ENCODE peak calls at places on chromosomes 13 and 19, in four cellular contexts. I is heart left ventricle, D is IMR-90, O is A549. A is an unnamed sample.

GRCh38 chr13:37074703-37075102 is 15.2 kb upstream of the SUPT20H start:
- DNase-seq in O (no peak), D (peak), I (no peak), A (no peak)

GRCh38 chr13:66858163-66858562 is 372.0 kb downstream of the PCDH9 start:
- DNase-seq in D (no peak), I (no peak), O (no peak), A (no peak)

GRCh38 chr19:34731019-34731829 is 2.8 kb upstream of the ZNF181 start:
- DNase-seq in D (no peak), O (no peak), I (peak), A (no peak)

GRCh38 chr13:26663801-26664200 is 96.8 kb downstream of the GPR12 start:
- DNase-seq in D (no peak), O (no peak), I (no peak), A (no peak)

GRCh38 chr19:38023245-38023644 is 116.2 kb downstream of the SIPA1L3 start:
- DNase-seq in O (no peak), D (peak), I (no peak), A (no peak)

GRCh38 chr13:92362717-92363116 is 863.9 kb upstream of the GPC6 start:
- DNase-seq in I (no peak), D (peak), O (no peak), A (no peak)

GRCh38 chr13:102128216-102128800 is 273.5 kb downstream of the FGF14 start:
- DNase-seq in O (no peak), D (peak), I (no peak), A (peak)

GRCh38 chr19:14325863-14326262 is 55.4 kb upstream of the ADGRE5 start:
- DNase-seq in O (no peak), I (no peak), D (no peak), A (no peak)

GRCh38 chr13:40494513-40494912 is 171.9 kb downstream of the FOXO1 start:
- DNase-seq in I (no peak), O (no peak), D (no peak), A (no peak)

GRCh38 chr19:3075605-3076431 is 13.5 kb upstream of the TLE5 start:
- DNase-seq in I (no peak), O (no peak), D (no peak), A (no peak)

GRCh38 chr19:32201211-32201610 is 144.2 kb upstream of the ZNF507 start:
- DNase-seq in D (no peak), O (no peak), I (no peak), A (no peak)

GRCh38 chr13:55517312-55517711 is 1623.4 kb upstream of the PRR20A start:
- DNase-seq in I (no peak), O (no peak), D (no peak), A (no peak)

GRCh38 chr13:28750187-28751045 is 31.6 kb upstream of the SLC46A3 start:
- DNase-seq in D (no peak), I (no peak), O (no peak), A (no peak)

GRCh38 chr19:57099199-57099661 is 20.6 kb upstream of the USP29 start:
- DNase-seq in I (peak), O (peak), D (peak), A (no peak)

GRCh38 chr13:114110091-114110829 is 22.2 kb downstream of the RASA3 start:
- DNase-seq in I (peak), D (no peak), O (no peak), A (no peak)

GRCh38 chr13:103388839-103389238 is 322.6 kb upstream of the SLC10A2 start:
- DNase-seq in D (no peak), I (no peak), O (no peak), A (no peak)

GRCh38 chr13:98454389-98454881 is 122.5 kb downstream of the STK24 start:
- DNase-seq in D (peak), I (no peak), O (no peak), A (no peak)

DNA sequence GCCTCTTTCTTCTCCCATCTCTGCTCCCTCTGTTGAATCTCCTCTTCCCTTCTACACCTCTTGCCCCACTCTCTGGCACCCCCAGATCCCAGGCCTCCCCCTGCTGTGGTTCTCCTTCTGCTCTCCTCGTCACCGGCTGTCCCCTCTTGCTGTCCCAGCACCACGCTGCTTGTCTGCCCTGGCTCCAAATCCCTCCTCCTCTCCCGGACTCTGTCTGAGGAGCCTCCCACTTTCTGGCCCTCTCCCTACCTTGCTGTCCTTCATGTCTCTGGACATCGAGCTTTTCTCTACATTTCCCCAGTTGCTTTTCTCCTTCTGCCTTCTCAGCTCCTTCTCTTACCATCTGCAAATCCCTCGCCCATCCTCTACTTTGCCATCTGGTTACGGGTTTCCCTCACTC is 1.3 kb downstream of the ZNF347 start:
- DNase-seq in O (no peak), I (peak), D (peak), A (no peak)
- H3K4me3 ChIP-seq in O (no peak), I (peak), D (peak), A (no peak)

GRCh38 chr19:7642295-7643046 is 5.6 kb downstream of the STXBP2 start:
- DNase-seq in O (no peak), D (no peak), I (no peak), A (no peak)
- TF ChIP-seq CTCF in O (no peak), D (no peak), I (no peak), A (no peak)

DNA sequence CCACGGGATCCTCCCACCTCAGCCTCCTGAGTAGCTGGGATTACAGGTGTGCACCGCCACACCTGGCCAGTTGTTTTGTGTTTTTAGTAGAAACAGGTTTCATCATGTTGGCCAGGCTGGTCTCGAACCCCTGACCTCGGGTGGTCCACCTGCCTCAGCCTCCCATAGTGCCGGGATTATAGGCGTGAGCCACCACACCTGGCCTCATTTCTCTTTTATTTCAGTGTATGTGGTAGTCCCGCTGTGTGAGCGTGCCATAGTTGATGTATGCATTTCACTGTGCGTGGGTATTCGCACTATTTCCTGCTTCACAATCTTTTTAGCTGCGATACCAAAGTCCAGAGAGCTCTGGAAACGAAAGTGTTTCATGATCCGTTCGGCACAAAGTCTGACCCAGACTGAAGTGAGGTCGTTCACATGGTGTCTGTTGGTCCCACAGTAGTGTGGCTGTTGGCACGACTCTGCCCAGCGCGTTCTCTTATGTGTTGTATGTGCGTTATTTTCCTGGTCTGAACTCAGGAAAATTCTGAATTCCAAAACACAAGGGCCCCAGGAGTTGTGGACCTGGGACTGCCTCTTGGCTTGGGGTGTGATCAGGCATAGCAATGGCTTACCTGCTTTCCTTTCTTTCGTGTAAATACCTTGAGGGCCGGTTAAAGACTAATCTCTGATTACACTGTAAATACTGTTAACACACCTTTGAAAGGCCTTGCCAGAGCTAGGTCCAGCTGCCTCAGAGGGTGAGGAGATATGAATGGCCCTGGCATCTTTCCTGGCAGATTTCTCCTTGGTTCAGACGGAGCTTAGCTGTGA is 8.6 kb downstream of the EPN1 start:
- DNase-seq in I (no peak), D (no peak), O (no peak), A (no peak)
- TF ChIP-seq POLR2A in I (no peak), D (no peak), O (no peak), A (no peak)

GRCh38 chr19:33301011-33301899 is 1.1 kb downstream of the CEBPA start:
- DNase-seq in D (no peak), I (no peak), O (no peak), A (no peak)
- H3K4me3 ChIP-seq in D (no peak), I (peak), O (peak), A (peak)

GRCh38 chr13:45468676-45469075 is 3.9 kb downstream of the COG3 start:
- DNase-seq in I (no peak), O (no peak), D (no peak), A (no peak)

GRCh38 chr13:45474584-45475454 is 10.1 kb downstream of the COG3 start:
- DNase-seq in D (no peak), I (no peak), O (no peak), A (no peak)

GRCh38 chr13:45472171-45472705 is 7.5 kb downstream of the COG3 start:
- DNase-seq in O (no peak), I (no peak), D (peak), A (no peak)

GRCh38 chr13:45473627-45474026 is 8.9 kb downstream of the COG3 start:
- DNase-seq in I (no peak), D (no peak), O (no peak), A (no peak)
- TF ChIP-seq CTCF in I (no peak), D (peak), O (no peak), A (no peak)

GRCh38 chr19:36113425-36113824 is 1.2 kb downstream of the POLR2I start:
- DNase-seq in O (no peak), D (no peak), I (no peak), A (no peak)

GRCh38 chr19:36116344-36116637 is 1.0 kb downstream of the TBCB start:
- DNase-seq in I (no peak), O (no peak), D (no peak), A (no peak)

GRCh38 chr19:36113895-36114762 is 546 bp downstream of the POLR2I start:
- DNase-seq in O (peak), I (no peak), D (peak), A (peak)

GRCh38 chr19:36115453-36116343 is at the start of gene TBCB:
- DNase-seq in D (peak), I (peak), O (peak), A (peak)

DNA sequence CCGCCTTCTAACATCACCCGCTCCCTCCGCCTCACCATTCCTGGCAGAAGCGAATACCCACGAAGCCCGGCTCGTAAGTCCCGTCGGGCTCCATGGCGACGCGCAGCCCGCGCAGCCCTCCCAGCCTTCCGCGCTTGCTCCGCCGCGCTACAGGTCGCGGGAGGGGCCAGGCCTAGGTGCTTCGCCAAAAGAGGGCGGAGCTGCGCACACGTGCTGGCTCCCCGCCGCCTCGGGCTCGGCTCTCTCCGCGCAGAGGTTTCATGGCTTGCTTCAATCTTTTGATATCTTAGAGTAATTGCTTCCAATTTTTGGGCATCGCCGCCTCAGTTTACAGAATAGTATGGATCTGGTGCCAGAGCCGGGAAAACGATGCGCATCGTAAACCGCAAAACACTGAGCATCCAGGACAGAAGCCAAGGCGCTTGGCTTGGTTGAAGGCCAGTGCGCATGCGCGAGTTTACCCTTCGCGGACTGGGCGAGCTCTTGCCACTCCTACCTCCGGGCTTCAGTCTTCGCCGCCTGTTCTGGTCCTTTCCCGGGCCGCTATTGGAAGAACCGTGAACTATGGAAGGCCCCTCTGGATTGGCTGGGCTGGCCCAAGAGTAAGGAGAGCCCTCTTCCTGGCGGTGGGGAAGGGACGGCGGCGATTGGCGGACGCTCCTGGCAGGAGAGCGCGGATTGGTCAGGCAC is at the start of gene POLR2I:
- DNase-seq in D (peak), O (peak), I (peak), A (peak)
- TF ChIP-seq POLR2A in D (peak), O (peak), I (no peak), A (no peak)

GRCh38 chr19:18789422-18789832 is 1.7 kb downstream of the COMP start:
- DNase-seq in O (no peak), D (no peak), I (no peak), A (no peak)

GRCh38 chr19:18789883-18790565 is 1.1 kb downstream of the COMP start:
- DNase-seq in I (no peak), O (no peak), D (no peak), A (no peak)

GRCh38 chr19:18791315-18791678 is 192 bp upstream of the COMP start:
- DNase-seq in I (no peak), D (no peak), O (no peak), A (no peak)

GRCh38 chr19:18788782-18789421 is 2.2 kb downstream of the COMP start:
- DNase-seq in O (no peak), I (no peak), D (no peak), A (no peak)

DNA sequence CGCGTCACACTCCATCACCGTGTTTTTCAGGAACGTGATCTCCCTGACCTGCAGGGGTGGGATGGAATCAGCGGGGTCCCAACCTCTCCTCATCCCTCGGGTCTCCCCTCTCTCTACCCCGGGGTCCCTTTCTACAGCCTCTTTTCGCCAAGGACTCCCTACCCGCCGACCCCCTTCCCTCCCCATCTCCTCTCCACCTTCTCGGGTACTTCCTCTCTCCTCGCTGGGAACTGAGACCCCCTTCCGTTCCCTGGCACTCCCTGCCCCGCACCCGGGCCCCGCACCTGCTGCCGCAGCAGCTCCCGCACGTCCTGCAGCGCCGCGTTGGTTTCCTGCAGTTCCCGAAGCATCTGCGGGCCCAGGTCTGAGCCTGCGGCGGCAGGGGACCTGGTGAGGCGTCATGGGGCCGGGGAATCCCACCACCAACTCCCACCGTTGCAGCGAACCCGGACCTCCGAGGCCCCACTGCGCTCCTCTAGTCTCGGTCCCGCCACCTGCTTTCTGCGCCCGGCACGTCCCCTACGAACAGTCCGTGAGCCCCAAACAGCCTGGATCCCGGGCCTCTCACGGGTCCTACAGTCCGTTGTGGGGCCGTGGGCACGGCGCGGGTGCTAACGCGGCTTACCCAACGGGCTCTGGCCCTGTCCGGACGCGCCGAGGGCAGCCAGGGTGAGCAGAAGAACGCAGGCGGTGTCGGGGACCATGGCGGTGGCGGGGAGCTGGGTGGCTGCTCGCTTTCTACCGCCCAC is at the start of gene COMP:
- DNase-seq in D (no peak), O (no peak), I (no peak), A (no peak)
- H3K4me3 ChIP-seq in D (peak), O (peak), I (no peak), A (no peak)

DNA sequence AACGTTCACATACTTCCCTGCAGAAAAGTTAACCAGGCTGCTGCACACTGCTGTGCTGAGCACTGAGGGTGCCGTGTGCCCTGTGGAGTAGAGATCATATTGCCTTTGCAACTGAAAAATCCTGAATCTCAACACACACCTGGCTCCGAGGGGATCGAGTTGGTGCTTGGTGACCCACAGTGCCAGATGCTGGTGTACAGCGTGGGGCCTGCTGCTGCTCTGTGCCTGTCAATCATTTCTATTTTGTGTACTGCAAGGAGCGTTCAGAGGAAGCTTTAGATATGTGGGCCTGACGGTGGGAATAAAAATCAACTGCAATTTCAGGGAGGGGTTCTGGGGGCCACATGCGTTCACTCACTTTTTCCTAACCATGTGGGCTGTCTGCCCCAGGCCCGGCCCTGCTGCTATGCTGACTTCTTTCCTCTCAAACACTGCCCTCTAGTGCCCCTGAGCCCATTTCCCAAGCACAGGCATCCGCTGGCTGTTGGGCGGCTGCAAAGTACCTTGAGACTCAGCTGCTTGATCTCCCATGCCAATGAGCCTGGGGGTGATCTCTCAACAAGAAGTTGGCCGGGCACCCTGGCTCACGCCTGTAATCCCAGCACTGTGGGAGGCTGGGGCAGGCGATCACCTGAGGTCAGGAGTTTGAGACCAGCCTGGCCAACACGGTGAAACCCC is 9.7 kb upstream of the LENG8 start:
- DNase-seq in O (peak), I (no peak), D (no peak), A (no peak)
- TF ChIP-seq CTCF in O (peak), I (peak), D (peak), A (no peak)

A was measured in lower leg skin.